ENCODE peak calls at places on chromosomes 12 and 14, in eight cellular contexts. V, C, R, U, S, X, O and G are unnamed samples.

GRCh38 chr14:29806124-29806517 is 121.5 kb downstream of the PRKD1 start:
- DNase-seq in R (no peak), C (no peak), X (no peak), V (no peak), U (no peak), O (no peak), S (no peak), G (no peak)

GRCh38 chr12:102371177-102371576 is 109.2 kb downstream of the IGF1 start:
- DNase-seq in S (no peak), V (no peak), C (no peak), U (no peak), X (no peak), O (no peak), R (no peak), G (no peak)

GRCh38 chr14:99393059-99393655 is 87.5 kb downstream of the SETD3 start:
- DNase-seq in V (peak), X (peak), U (no peak), R (no peak), O (no peak), C (peak), S (no peak), G (no peak)

GRCh38 chr14:67908061-67908767 is 88.6 kb downstream of the RAD51B start:
- DNase-seq in U (no peak), O (peak), X (no peak), C (no peak), R (no peak), S (no peak), V (peak), G (no peak)

GRCh38 chr12:87661770-87662402 is 367.3 kb downstream of the C12orf50 start:
- DNase-seq in S (no peak), V (no peak), O (no peak), U (no peak), C (no peak), X (peak), R (no peak), G (no peak)

GRCh38 chr12:50201987-50202521 is 34.9 kb upstream of the CERS5 start:
- DNase-seq in C (no peak), U (no peak), X (peak), O (no peak), R (no peak), S (no peak), V (peak), G (no peak)

GRCh38 chr12:21330682-21331253 is 3.9 kb downstream of the SLCO1A2 start:
- DNase-seq in U (no peak), R (no peak), X (peak), V (no peak), C (no peak), O (no peak), S (no peak), G (peak)

GRCh38 chr12:48937170-48937569 is 11.9 kb upstream of the FKBP11 start:
- DNase-seq in U (no peak), X (no peak), C (no peak), S (no peak), R (no peak), V (no peak), O (no peak), G (no peak)

GRCh38 chr12:94570161-94570560 is 80.2 kb downstream of the TMCC3 start:
- DNase-seq in O (no peak), U (no peak), R (no peak), X (no peak), V (no peak), C (no peak), S (no peak), G (peak)

GRCh38 chr12:3381059-3382047 is 109.7 kb upstream of the PRMT8 start:
- DNase-seq in V (peak), O (no peak), X (no peak), R (peak), S (no peak), U (no peak), C (no peak), G (no peak)

GRCh38 chr14:104781271-104782077 is 14.1 kb downstream of the AKT1 start:
- DNase-seq in V (no peak), U (no peak), C (no peak), R (no peak), X (no peak), O (no peak), S (no peak), G (no peak)

GRCh38 chr14:55697358-55697985 is 117.5 kb downstream of the KTN1 start:
- DNase-seq in S (no peak), C (no peak), O (no peak), V (no peak), R (no peak), U (no peak), X (peak), G (peak)

GRCh38 chr14:60777856-60778578 is 43.5 kb downstream of the MNAT1 start:
- DNase-seq in X (peak), R (no peak), S (no peak), V (peak), O (peak), U (no peak), C (no peak), G (peak)

GRCh38 chr12:15855646-15856045 is 26.5 kb upstream of the STRAP start:
- DNase-seq in C (no peak), U (no peak), X (peak), O (no peak), V (peak), S (no peak), R (no peak), G (no peak)

GRCh38 chr14:59125156-59125555 is 63.3 kb upstream of the DAAM1 start:
- DNase-seq in X (no peak), S (no peak), O (no peak), V (no peak), R (no peak), U (no peak), C (no peak), G (no peak)

GRCh38 chr12:120134307-120134980 is 17.9 kb upstream of the RAB35 start:
- DNase-seq in S (no peak), U (no peak), R (no peak), X (no peak), V (no peak), C (no peak), O (no peak), G (no peak)

GRCh38 chr14:77790566-77791224 is 9.2 kb upstream of the ADCK1 start:
- DNase-seq in U (no peak), R (no peak), S (no peak), C (no peak), V (no peak), X (no peak), O (no peak), G (no peak)

GRCh38 chr14:28407931-28408330 is 358.7 kb upstream of the FOXG1 start:
- DNase-seq in S (no peak), O (no peak), C (no peak), X (no peak), R (no peak), U (no peak), V (no peak), G (no peak)

GRCh38 chr14:54322668-54323380 is 74.0 kb upstream of the CDKN3 start:
- DNase-seq in V (peak), S (peak), C (no peak), O (no peak), X (no peak), U (no peak), R (no peak), G (no peak)

GRCh38 chr14:54316652-54317051 is 80.2 kb upstream of the CDKN3 start:
- DNase-seq in U (no peak), C (no peak), X (no peak), R (no peak), O (no peak), S (no peak), V (no peak), G (no peak)

GRCh38 chr14:54317396-54317795 is 79.4 kb upstream of the CDKN3 start:
- DNase-seq in C (no peak), R (no peak), V (no peak), S (no peak), O (no peak), U (no peak), X (no peak), G (no peak)

GRCh38 chr14:54325766-54326165 is 71.0 kb upstream of the CDKN3 start:
- DNase-seq in X (no peak), S (no peak), V (no peak), R (no peak), U (no peak), C (no peak), O (no peak), G (no peak)

GRCh38 chr14:54322241-54322640 is 74.6 kb upstream of the CDKN3 start:
- DNase-seq in O (no peak), V (no peak), C (no peak), X (no peak), S (no peak), R (no peak), U (no peak), G (no peak)
- H3K4me3 ChIP-seq in O (no peak), V (no peak), C (no peak), X (no peak), S (no peak), R (no peak), U (no peak), G (no peak)

DNA sequence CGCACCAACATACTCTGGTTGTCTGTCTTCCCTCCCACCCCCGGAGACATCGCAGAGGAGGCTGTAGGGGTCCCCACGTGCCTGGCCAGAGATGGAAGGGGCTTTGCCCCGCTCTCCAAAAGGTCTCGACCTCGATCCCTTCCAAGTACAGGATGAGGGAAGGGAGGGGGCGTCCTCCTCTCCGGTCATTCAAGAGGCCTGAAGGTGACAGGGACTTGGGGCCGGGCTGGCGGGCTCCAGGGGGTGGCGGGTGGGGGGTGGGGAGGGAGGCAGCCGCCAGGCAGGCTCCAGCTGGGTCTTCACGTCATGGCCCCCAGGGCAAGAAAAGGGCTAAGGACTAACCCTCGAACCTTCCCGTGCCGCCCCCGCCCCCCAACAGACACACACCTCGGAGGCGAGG is 15.1 kb downstream of the TBX3 start:
- DNase-seq in C (peak), R (no peak), O (no peak), U (no peak), V (no peak), X (no peak), S (no peak), G (no peak)
- H3K4me3 ChIP-seq in C (peak), R (peak), O (no peak), U (no peak), V (peak), X (no peak), S (peak), G (peak)

GRCh38 chr12:118190266-118190665 is 54.3 kb downstream of the PEBP1 start:
- DNase-seq in U (no peak), R (no peak), V (peak), O (no peak), X (peak), C (no peak), S (no peak), G (no peak)
- H3K4me3 ChIP-seq in U (no peak), R (peak), V (peak), O (peak), X (no peak), C (no peak), S (peak), G (peak)

GRCh38 chr14:89574420-89574819 is 157.4 kb upstream of the FOXN3 start:
- DNase-seq in R (no peak), U (no peak), X (no peak), C (no peak), S (no peak), O (no peak), V (no peak), G (no peak)

GRCh38 chr14:89575386-89576061 is 158.5 kb upstream of the FOXN3 start:
- DNase-seq in R (no peak), X (no peak), V (no peak), C (no peak), S (no peak), U (no peak), O (no peak), G (no peak)

GRCh38 chr14:89576960-89577359 is 159.9 kb upstream of the FOXN3 start:
- DNase-seq in C (no peak), X (no peak), V (no peak), S (no peak), U (no peak), O (no peak), R (no peak), G (no peak)

GRCh38 chr14:89578048-89578619 is 161.1 kb upstream of the FOXN3 start:
- DNase-seq in S (no peak), U (no peak), X (peak), V (peak), C (no peak), O (no peak), R (no peak), G (no peak)

GRCh38 chr14:89576132-89576923 is 159.3 kb upstream of the FOXN3 start:
- DNase-seq in X (no peak), U (no peak), V (no peak), O (no peak), S (no peak), C (no peak), R (no peak), G (no peak)
- H3K4me3 ChIP-seq in X (no peak), U (no peak), V (no peak), O (no peak), S (no peak), C (no peak), R (no peak), G (no peak)

GRCh38 chr12:132178314-132178713 is 34.1 kb downstream of the NOC4L start:
- DNase-seq in S (no peak), V (no peak), R (no peak), U (no peak), O (no peak), X (no peak), C (no peak), G (no peak)
- H3K4me3 ChIP-seq in S (no peak), V (no peak), R (no peak), U (no peak), O (no peak), X (no peak), C (no peak), G (no peak)

GRCh38 chr14:64970776-64971451 is 1.2 kb downstream of the RAB15 start:
- DNase-seq in O (no peak), U (peak), C (no peak), X (no peak), R (no peak), S (no peak), V (peak), G (no peak)

GRCh38 chr14:64968167-64968566 is 4.0 kb downstream of the RAB15 start:
- DNase-seq in S (no peak), X (no peak), U (no peak), C (no peak), V (no peak), O (no peak), R (no peak), G (no peak)

GRCh38 chr14:64968651-64969050 is 3.5 kb downstream of the RAB15 start:
- DNase-seq in X (no peak), O (no peak), U (no peak), V (no peak), S (no peak), C (no peak), R (no peak), G (no peak)

GRCh38 chr14:64971452-64971889 is 665 bp downstream of the RAB15 start:
- DNase-seq in X (no peak), O (no peak), R (no peak), U (no peak), C (no peak), V (no peak), S (no peak), G (no peak)

DNA sequence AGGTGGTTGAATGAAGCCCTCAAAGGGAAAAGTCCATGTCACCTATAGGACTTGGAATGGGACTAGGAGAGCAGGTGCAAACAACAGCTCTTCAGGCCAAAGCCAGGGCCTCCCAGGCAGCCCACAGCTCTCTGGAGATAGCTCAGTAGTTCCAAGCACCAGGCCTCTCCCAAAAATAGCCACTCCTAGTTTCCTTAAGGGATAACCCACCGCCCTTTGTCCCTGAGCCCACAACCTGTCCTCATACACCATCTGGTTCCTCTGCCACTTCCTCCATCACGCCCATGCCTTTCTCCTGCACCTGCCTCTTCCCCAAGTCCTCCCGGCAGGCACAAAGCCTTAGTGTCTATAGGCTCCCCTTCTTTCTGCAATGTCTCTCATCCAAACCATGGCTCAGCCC is 2.1 kb downstream of the RAB15 start:
- DNase-seq in V (no peak), U (no peak), R (no peak), C (no peak), S (no peak), X (no peak), O (no peak), G (no peak)
- H3K4me3 ChIP-seq in V (no peak), U (no peak), R (no peak), C (no peak), S (no peak), X (no peak), O (no peak), G (no peak)

DNA sequence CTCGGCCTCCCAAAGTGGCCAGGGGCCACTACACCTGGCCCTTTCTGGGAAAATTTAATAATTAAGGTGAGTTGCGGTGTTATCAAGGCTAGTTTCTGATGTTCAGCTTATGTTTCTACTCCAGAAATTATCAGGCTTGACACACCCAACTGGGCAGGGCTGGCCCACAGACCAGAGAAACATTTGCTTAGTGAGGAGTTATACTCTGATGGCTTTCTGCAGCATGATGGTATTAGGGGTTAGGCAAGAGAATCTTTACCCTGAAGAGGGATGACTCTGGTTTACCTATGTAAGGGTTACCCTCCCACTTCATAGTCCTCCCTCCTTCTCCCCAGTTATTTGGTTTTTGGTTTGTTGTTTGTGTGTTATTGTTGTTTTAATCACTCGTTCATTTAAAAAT is 24.5 kb upstream of the HECTD1 start:
- DNase-seq in O (no peak), S (no peak), U (no peak), X (no peak), R (no peak), V (no peak), C (no peak), G (no peak)
- H3K4me3 ChIP-seq in O (no peak), S (no peak), U (no peak), X (no peak), R (no peak), V (no peak), C (no peak), G (no peak)

GRCh38 chr12:108341356-108341755 is 2.2 kb upstream of the CMKLR1 start:
- DNase-seq in X (no peak), R (no peak), O (no peak), S (no peak), C (no peak), U (no peak), V (no peak), G (no peak)

GRCh38 chr12:108340037-108340436 is 926 bp upstream of the CMKLR1 start:
- DNase-seq in U (no peak), V (no peak), C (no peak), O (no peak), R (peak), S (no peak), X (no peak), G (no peak)

GRCh38 chr12:108337235-108338223 is 1.6 kb downstream of the CMKLR1 start:
- DNase-seq in C (peak), R (peak), O (no peak), V (peak), S (no peak), U (no peak), X (no peak), G (no peak)

GRCh38 chr12:108341854-108342847 is 3.0 kb upstream of the CMKLR1 start:
- DNase-seq in V (no peak), C (no peak), U (no peak), R (no peak), O (no peak), X (no peak), S (no peak), G (no peak)

GRCh38 chr12:108338915-108339657 is at the start of gene CMKLR1:
- DNase-seq in V (no peak), R (peak), O (no peak), C (no peak), S (peak), U (no peak), X (no peak), G (no peak)
- H3K4me3 ChIP-seq in V (no peak), R (peak), O (no peak), C (no peak), S (peak), U (peak), X (no peak), G (no peak)

DNA sequence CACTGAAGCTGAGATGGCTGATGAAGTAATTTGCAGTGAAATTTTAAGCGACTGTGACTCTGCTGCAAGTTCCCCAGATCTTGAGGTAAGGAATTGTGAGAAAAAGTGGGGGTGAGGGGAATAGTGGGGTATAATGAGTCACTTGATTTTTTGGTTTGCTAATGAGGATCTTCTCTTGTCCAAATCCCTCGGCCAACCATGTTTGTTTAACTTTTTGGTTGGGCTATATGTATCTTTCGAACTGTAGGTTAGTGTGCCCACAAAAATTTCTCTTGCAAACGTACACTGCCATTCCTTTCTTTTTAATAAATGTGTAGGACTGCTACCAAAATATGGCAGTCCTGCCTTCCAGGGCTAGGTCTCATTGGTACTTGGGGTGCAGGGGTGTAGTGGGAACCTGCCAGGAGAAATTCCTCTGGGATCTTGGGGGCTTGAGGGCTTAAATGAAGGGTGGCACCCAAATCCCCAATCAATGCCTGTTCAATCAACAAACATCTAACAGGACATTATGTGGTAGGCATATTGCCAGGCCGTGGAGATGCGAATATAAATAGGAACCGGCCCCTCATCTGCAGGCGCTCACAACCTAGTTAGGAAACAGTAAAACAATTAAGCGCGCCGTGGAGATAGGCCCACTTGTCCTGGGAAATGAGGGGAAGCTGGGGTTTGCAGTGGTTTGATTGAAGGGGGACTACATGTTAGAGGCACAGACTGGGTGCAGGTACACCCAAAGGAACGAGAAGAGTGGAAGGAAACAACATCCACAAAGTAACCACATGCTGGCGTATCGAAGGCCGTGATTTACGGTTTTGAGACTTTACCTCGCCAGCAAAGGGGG is 1.3 kb upstream of the PABPN1 start:
- DNase-seq in O (no peak), U (no peak), S (no peak), R (no peak), C (no peak), V (no peak), X (no peak), G (no peak)
- H3K4me3 ChIP-seq in O (peak), U (peak), S (peak), R (peak), C (peak), V (peak), X (no peak), G (peak)

DNA sequence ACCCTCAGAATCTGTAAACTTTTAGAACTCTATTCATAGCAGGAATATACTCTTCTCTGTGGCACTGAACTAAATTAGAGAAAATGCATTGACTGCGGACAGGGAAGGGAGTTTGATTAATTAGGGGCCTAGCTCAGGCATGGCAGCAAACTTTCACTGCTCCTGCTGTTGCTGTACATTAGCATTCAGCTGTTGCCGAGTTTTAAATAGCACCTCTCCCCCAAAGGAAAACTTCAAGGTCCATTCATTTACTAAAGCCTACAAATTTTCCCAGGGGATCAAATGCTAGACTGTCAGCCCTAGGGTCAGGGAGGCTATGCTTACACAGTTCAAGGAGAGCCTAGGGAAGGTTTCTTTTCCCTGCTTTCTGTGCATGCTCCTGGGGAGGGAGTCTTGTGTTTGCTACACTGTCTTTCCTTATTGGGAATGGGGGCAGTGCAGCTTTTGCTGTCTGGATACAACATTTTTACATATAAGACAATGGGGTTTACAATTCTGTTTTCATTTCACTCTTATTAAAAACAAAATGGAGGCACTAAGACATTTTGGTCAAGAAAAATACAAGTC is 60.0 kb upstream of the GZMB start:
- DNase-seq in V (no peak), X (no peak), U (no peak), R (no peak), C (no peak), S (no peak), O (no peak), G (no peak)
- H3K4me3 ChIP-seq in V (no peak), X (no peak), U (no peak), R (no peak), C (no peak), S (no peak), O (no peak), G (no peak)